ENCODE peak calls at places on chromosomes 13 and 19, in six cellular contexts. One of them, this sample, is unnamed.

GRCh38 chr13:34416833-34417425 is 525.1 kb upstream of the NBEA start:
- DNase-seq in fibroblast of the aortic adventitia: peak
- DNase-seq in stromal cell of bone marrow: peak
- DNase-seq in stimulated activated CD4-positive, alpha-beta T cell treated with anti-CD3 and anti-CD28 coated beads, Interleukin-1b, Interleukin-23, amount 100 ng/mL, for 24 hours: no peak
- DNase-seq in activated T-cell treated with anti-CD3 and anti-CD28 coated beads for 4 hours: no peak
- DNase-seq in activated naive CD8-positive, alpha-beta T cell treated with anti-CD3 and anti-CD28 coated beads for 36 hours: no peak
- DNase-seq in this sample: peak

GRCh38 chr13:79108914-79109643 is 297.0 kb downstream of the RBM26 start:
- DNase-seq in fibroblast of the aortic adventitia: no peak
- DNase-seq in stromal cell of bone marrow: no peak
- DNase-seq in stimulated activated CD4-positive, alpha-beta T cell treated with anti-CD3 and anti-CD28 coated beads, Interleukin-1b, Interleukin-23, amount 100 ng/mL, for 24 hours: no peak
- DNase-seq in activated T-cell treated with anti-CD3 and anti-CD28 coated beads for 4 hours: no peak
- DNase-seq in activated naive CD8-positive, alpha-beta T cell treated with anti-CD3 and anti-CD28 coated beads for 36 hours: no peak
- DNase-seq in this sample: no peak

GRCh38 chr19:1446713-1447564 is 3.0 kb upstream of the APC2 start:
- DNase-seq in fibroblast of the aortic adventitia: no peak
- DNase-seq in stromal cell of bone marrow: no peak
- DNase-seq in stimulated activated CD4-positive, alpha-beta T cell treated with anti-CD3 and anti-CD28 coated beads, Interleukin-1b, Interleukin-23, amount 100 ng/mL, for 24 hours: no peak
- DNase-seq in activated T-cell treated with anti-CD3 and anti-CD28 coated beads for 4 hours: no peak
- DNase-seq in activated naive CD8-positive, alpha-beta T cell treated with anti-CD3 and anti-CD28 coated beads for 36 hours: no peak
- DNase-seq in this sample: no peak

GRCh38 chr13:101556676-101557121 is 104.2 kb downstream of the ITGBL1 start:
- DNase-seq in fibroblast of the aortic adventitia: peak
- DNase-seq in stromal cell of bone marrow: no peak
- DNase-seq in stimulated activated CD4-positive, alpha-beta T cell treated with anti-CD3 and anti-CD28 coated beads, Interleukin-1b, Interleukin-23, amount 100 ng/mL, for 24 hours: no peak
- DNase-seq in activated T-cell treated with anti-CD3 and anti-CD28 coated beads for 4 hours: no peak
- DNase-seq in activated naive CD8-positive, alpha-beta T cell treated with anti-CD3 and anti-CD28 coated beads for 36 hours: no peak
- DNase-seq in this sample: no peak

GRCh38 chr19:24051516-24051915 is 35.5 kb upstream of the ZNF254 start:
- DNase-seq in fibroblast of the aortic adventitia: no peak
- DNase-seq in stromal cell of bone marrow: no peak
- DNase-seq in stimulated activated CD4-positive, alpha-beta T cell treated with anti-CD3 and anti-CD28 coated beads, Interleukin-1b, Interleukin-23, amount 100 ng/mL, for 24 hours: no peak
- DNase-seq in activated T-cell treated with anti-CD3 and anti-CD28 coated beads for 4 hours: no peak
- DNase-seq in activated naive CD8-positive, alpha-beta T cell treated with anti-CD3 and anti-CD28 coated beads for 36 hours: no peak
- DNase-seq in this sample: no peak

GRCh38 chr13:80141114-80141849 is 199.6 kb downstream of the SPRY2 start:
- DNase-seq in fibroblast of the aortic adventitia: peak
- DNase-seq in stromal cell of bone marrow: peak
- DNase-seq in stimulated activated CD4-positive, alpha-beta T cell treated with anti-CD3 and anti-CD28 coated beads, Interleukin-1b, Interleukin-23, amount 100 ng/mL, for 24 hours: no peak
- DNase-seq in activated T-cell treated with anti-CD3 and anti-CD28 coated beads for 4 hours: no peak
- DNase-seq in activated naive CD8-positive, alpha-beta T cell treated with anti-CD3 and anti-CD28 coated beads for 36 hours: no peak
- DNase-seq in this sample: peak

GRCh38 chr19:17091758-17092333 is 16.3 kb downstream of the MYO9B start:
- DNase-seq in fibroblast of the aortic adventitia: no peak
- DNase-seq in stromal cell of bone marrow: no peak
- DNase-seq in stimulated activated CD4-positive, alpha-beta T cell treated with anti-CD3 and anti-CD28 coated beads, Interleukin-1b, Interleukin-23, amount 100 ng/mL, for 24 hours: no peak
- DNase-seq in activated T-cell treated with anti-CD3 and anti-CD28 coated beads for 4 hours: no peak
- DNase-seq in activated naive CD8-positive, alpha-beta T cell treated with anti-CD3 and anti-CD28 coated beads for 36 hours: no peak
- DNase-seq in this sample: no peak

GRCh38 chr13:106110241-106110855 is 425.1 kb downstream of the EFNB2 start:
- DNase-seq in fibroblast of the aortic adventitia: no peak
- DNase-seq in stromal cell of bone marrow: no peak
- DNase-seq in stimulated activated CD4-positive, alpha-beta T cell treated with anti-CD3 and anti-CD28 coated beads, Interleukin-1b, Interleukin-23, amount 100 ng/mL, for 24 hours: no peak
- DNase-seq in activated T-cell treated with anti-CD3 and anti-CD28 coated beads for 4 hours: no peak
- DNase-seq in activated naive CD8-positive, alpha-beta T cell treated with anti-CD3 and anti-CD28 coated beads for 36 hours: no peak
- DNase-seq in this sample: peak

GRCh38 chr13:39765801-39766463 is 110.5 kb downstream of the COG6 start:
- DNase-seq in fibroblast of the aortic adventitia: no peak
- DNase-seq in stromal cell of bone marrow: no peak
- DNase-seq in stimulated activated CD4-positive, alpha-beta T cell treated with anti-CD3 and anti-CD28 coated beads, Interleukin-1b, Interleukin-23, amount 100 ng/mL, for 24 hours: no peak
- DNase-seq in activated T-cell treated with anti-CD3 and anti-CD28 coated beads for 4 hours: no peak
- DNase-seq in activated naive CD8-positive, alpha-beta T cell treated with anti-CD3 and anti-CD28 coated beads for 36 hours: peak
- DNase-seq in this sample: peak

GRCh38 chr19:13817615-13818371 is 22.6 kb downstream of the ZSWIM4 start:
- DNase-seq in fibroblast of the aortic adventitia: no peak
- DNase-seq in stromal cell of bone marrow: no peak
- DNase-seq in stimulated activated CD4-positive, alpha-beta T cell treated with anti-CD3 and anti-CD28 coated beads, Interleukin-1b, Interleukin-23, amount 100 ng/mL, for 24 hours: no peak
- DNase-seq in activated T-cell treated with anti-CD3 and anti-CD28 coated beads for 4 hours: no peak
- DNase-seq in activated naive CD8-positive, alpha-beta T cell treated with anti-CD3 and anti-CD28 coated beads for 36 hours: peak
- DNase-seq in this sample: no peak

GRCh38 chr13:45361596-45362206 is 20.7 kb upstream of the TPT1 start:
- DNase-seq in fibroblast of the aortic adventitia: peak
- DNase-seq in stromal cell of bone marrow: peak
- DNase-seq in stimulated activated CD4-positive, alpha-beta T cell treated with anti-CD3 and anti-CD28 coated beads, Interleukin-1b, Interleukin-23, amount 100 ng/mL, for 24 hours: no peak
- DNase-seq in activated T-cell treated with anti-CD3 and anti-CD28 coated beads for 4 hours: no peak
- DNase-seq in activated naive CD8-positive, alpha-beta T cell treated with anti-CD3 and anti-CD28 coated beads for 36 hours: no peak
- DNase-seq in this sample: peak

GRCh38 chr13:101499406-101499805 is 46.9 kb downstream of the ITGBL1 start:
- DNase-seq in fibroblast of the aortic adventitia: peak
- DNase-seq in stromal cell of bone marrow: peak
- DNase-seq in stimulated activated CD4-positive, alpha-beta T cell treated with anti-CD3 and anti-CD28 coated beads, Interleukin-1b, Interleukin-23, amount 100 ng/mL, for 24 hours: no peak
- DNase-seq in activated T-cell treated with anti-CD3 and anti-CD28 coated beads for 4 hours: no peak
- DNase-seq in activated naive CD8-positive, alpha-beta T cell treated with anti-CD3 and anti-CD28 coated beads for 36 hours: no peak
- DNase-seq in this sample: no peak

GRCh38 chr13:75264611-75265010 is 217.4 kb downstream of the TBC1D4 start:
- DNase-seq in fibroblast of the aortic adventitia: no peak
- DNase-seq in stromal cell of bone marrow: no peak
- DNase-seq in stimulated activated CD4-positive, alpha-beta T cell treated with anti-CD3 and anti-CD28 coated beads, Interleukin-1b, Interleukin-23, amount 100 ng/mL, for 24 hours: no peak
- DNase-seq in activated T-cell treated with anti-CD3 and anti-CD28 coated beads for 4 hours: no peak
- DNase-seq in activated naive CD8-positive, alpha-beta T cell treated with anti-CD3 and anti-CD28 coated beads for 36 hours: no peak
- DNase-seq in this sample: no peak

GRCh38 chr13:95155093-95155492 is 146.2 kb downstream of the ABCC4 start:
- DNase-seq in fibroblast of the aortic adventitia: peak
- DNase-seq in stromal cell of bone marrow: no peak
- DNase-seq in stimulated activated CD4-positive, alpha-beta T cell treated with anti-CD3 and anti-CD28 coated beads, Interleukin-1b, Interleukin-23, amount 100 ng/mL, for 24 hours: no peak
- DNase-seq in activated T-cell treated with anti-CD3 and anti-CD28 coated beads for 4 hours: no peak
- DNase-seq in activated naive CD8-positive, alpha-beta T cell treated with anti-CD3 and anti-CD28 coated beads for 36 hours: no peak
- DNase-seq in this sample: no peak

GRCh38 chr13:49683489-49683888 is 7.8 kb downstream of the EBPL start:
- DNase-seq in fibroblast of the aortic adventitia: no peak
- DNase-seq in stromal cell of bone marrow: no peak
- DNase-seq in stimulated activated CD4-positive, alpha-beta T cell treated with anti-CD3 and anti-CD28 coated beads, Interleukin-1b, Interleukin-23, amount 100 ng/mL, for 24 hours: no peak
- DNase-seq in activated T-cell treated with anti-CD3 and anti-CD28 coated beads for 4 hours: no peak
- DNase-seq in activated naive CD8-positive, alpha-beta T cell treated with anti-CD3 and anti-CD28 coated beads for 36 hours: no peak
- DNase-seq in this sample: no peak

GRCh38 chr19:7870571-7871279 is 3.5 kb downstream of the PRR36 start:
- DNase-seq in fibroblast of the aortic adventitia: peak
- DNase-seq in stromal cell of bone marrow: no peak
- DNase-seq in stimulated activated CD4-positive, alpha-beta T cell treated with anti-CD3 and anti-CD28 coated beads, Interleukin-1b, Interleukin-23, amount 100 ng/mL, for 24 hours: no peak
- DNase-seq in activated T-cell treated with anti-CD3 and anti-CD28 coated beads for 4 hours: no peak
- DNase-seq in activated naive CD8-positive, alpha-beta T cell treated with anti-CD3 and anti-CD28 coated beads for 36 hours: peak
- DNase-seq in this sample: no peak

GRCh38 chr19:4980087-4980486 is 11.2 kb downstream of the KDM4B start:
- DNase-seq in fibroblast of the aortic adventitia: no peak
- DNase-seq in stromal cell of bone marrow: no peak
- DNase-seq in stimulated activated CD4-positive, alpha-beta T cell treated with anti-CD3 and anti-CD28 coated beads, Interleukin-1b, Interleukin-23, amount 100 ng/mL, for 24 hours: no peak
- DNase-seq in activated T-cell treated with anti-CD3 and anti-CD28 coated beads for 4 hours: no peak
- DNase-seq in activated naive CD8-positive, alpha-beta T cell treated with anti-CD3 and anti-CD28 coated beads for 36 hours: no peak
- DNase-seq in this sample: peak

GRCh38 chr19:21848706-21849105 is 12.7 kb upstream of the ZNF43 start:
- DNase-seq in fibroblast of the aortic adventitia: no peak
- DNase-seq in stromal cell of bone marrow: no peak
- DNase-seq in stimulated activated CD4-positive, alpha-beta T cell treated with anti-CD3 and anti-CD28 coated beads, Interleukin-1b, Interleukin-23, amount 100 ng/mL, for 24 hours: no peak
- DNase-seq in activated T-cell treated with anti-CD3 and anti-CD28 coated beads for 4 hours: no peak
- DNase-seq in activated naive CD8-positive, alpha-beta T cell treated with anti-CD3 and anti-CD28 coated beads for 36 hours: no peak
- DNase-seq in this sample: peak

GRCh38 chr19:44032001-44032610 is 6.9 kb downstream of the ZNF222 start:
- DNase-seq in fibroblast of the aortic adventitia: no peak
- DNase-seq in stromal cell of bone marrow: no peak
- DNase-seq in stimulated activated CD4-positive, alpha-beta T cell treated with anti-CD3 and anti-CD28 coated beads, Interleukin-1b, Interleukin-23, amount 100 ng/mL, for 24 hours: no peak
- DNase-seq in activated T-cell treated with anti-CD3 and anti-CD28 coated beads for 4 hours: no peak
- DNase-seq in activated naive CD8-positive, alpha-beta T cell treated with anti-CD3 and anti-CD28 coated beads for 36 hours: no peak
- DNase-seq in this sample: no peak

GRCh38 chr19:16470911-16471811 is 609 bp downstream of the EPS15L1 start:
- DNase-seq in fibroblast of the aortic adventitia: peak
- DNase-seq in stromal cell of bone marrow: peak
- DNase-seq in stimulated activated CD4-positive, alpha-beta T cell treated with anti-CD3 and anti-CD28 coated beads, Interleukin-1b, Interleukin-23, amount 100 ng/mL, for 24 hours: no peak
- DNase-seq in activated T-cell treated with anti-CD3 and anti-CD28 coated beads for 4 hours: no peak
- DNase-seq in activated naive CD8-positive, alpha-beta T cell treated with anti-CD3 and anti-CD28 coated beads for 36 hours: peak
- DNase-seq in this sample: peak

GRCh38 chr13:32195713-32196112 is 119.5 kb downstream of the ZAR1L start:
- DNase-seq in fibroblast of the aortic adventitia: peak
- DNase-seq in stromal cell of bone marrow: no peak
- DNase-seq in stimulated activated CD4-positive, alpha-beta T cell treated with anti-CD3 and anti-CD28 coated beads, Interleukin-1b, Interleukin-23, amount 100 ng/mL, for 24 hours: no peak
- DNase-seq in activated T-cell treated with anti-CD3 and anti-CD28 coated beads for 4 hours: no peak
- DNase-seq in activated naive CD8-positive, alpha-beta T cell treated with anti-CD3 and anti-CD28 coated beads for 36 hours: no peak
- DNase-seq in this sample: no peak

GRCh38 chr13:114131581-114132418 is 623 bp downstream of the RASA3 start:
- DNase-seq in fibroblast of the aortic adventitia: peak
- DNase-seq in stromal cell of bone marrow: no peak
- DNase-seq in stimulated activated CD4-positive, alpha-beta T cell treated with anti-CD3 and anti-CD28 coated beads, Interleukin-1b, Interleukin-23, amount 100 ng/mL, for 24 hours: no peak
- DNase-seq in activated T-cell treated with anti-CD3 and anti-CD28 coated beads for 4 hours: no peak
- DNase-seq in activated naive CD8-positive, alpha-beta T cell treated with anti-CD3 and anti-CD28 coated beads for 36 hours: peak
- DNase-seq in this sample: peak

GRCh38 chr13:106176103-106176502 is 359.4 kb downstream of the EFNB2 start:
- DNase-seq in fibroblast of the aortic adventitia: no peak
- DNase-seq in stromal cell of bone marrow: peak
- DNase-seq in stimulated activated CD4-positive, alpha-beta T cell treated with anti-CD3 and anti-CD28 coated beads, Interleukin-1b, Interleukin-23, amount 100 ng/mL, for 24 hours: no peak
- DNase-seq in activated T-cell treated with anti-CD3 and anti-CD28 coated beads for 4 hours: no peak
- DNase-seq in activated naive CD8-positive, alpha-beta T cell treated with anti-CD3 and anti-CD28 coated beads for 36 hours: no peak
- DNase-seq in this sample: peak

GRCh38 chr13:42883771-42884170 is 102.4 kb downstream of the FAM216B start:
- DNase-seq in fibroblast of the aortic adventitia: peak
- DNase-seq in stromal cell of bone marrow: peak
- DNase-seq in stimulated activated CD4-positive, alpha-beta T cell treated with anti-CD3 and anti-CD28 coated beads, Interleukin-1b, Interleukin-23, amount 100 ng/mL, for 24 hours: no peak
- DNase-seq in activated T-cell treated with anti-CD3 and anti-CD28 coated beads for 4 hours: no peak
- DNase-seq in activated naive CD8-positive, alpha-beta T cell treated with anti-CD3 and anti-CD28 coated beads for 36 hours: no peak
- DNase-seq in this sample: peak

GRCh38 chr13:78638216-78638615 is 20.7 kb downstream of the OBI1 start:
- DNase-seq in fibroblast of the aortic adventitia: no peak
- DNase-seq in stromal cell of bone marrow: no peak
- DNase-seq in stimulated activated CD4-positive, alpha-beta T cell treated with anti-CD3 and anti-CD28 coated beads, Interleukin-1b, Interleukin-23, amount 100 ng/mL, for 24 hours: no peak
- DNase-seq in activated T-cell treated with anti-CD3 and anti-CD28 coated beads for 4 hours: no peak
- DNase-seq in activated naive CD8-positive, alpha-beta T cell treated with anti-CD3 and anti-CD28 coated beads for 36 hours: no peak
- DNase-seq in this sample: no peak

GRCh38 chr19:38734426-38735256 is 9.6 kb downstream of the CAPN12 start:
- DNase-seq in fibroblast of the aortic adventitia: no peak
- DNase-seq in stromal cell of bone marrow: no peak
- DNase-seq in stimulated activated CD4-positive, alpha-beta T cell treated with anti-CD3 and anti-CD28 coated beads, Interleukin-1b, Interleukin-23, amount 100 ng/mL, for 24 hours: no peak
- DNase-seq in activated T-cell treated with anti-CD3 and anti-CD28 coated beads for 4 hours: no peak
- DNase-seq in activated naive CD8-positive, alpha-beta T cell treated with anti-CD3 and anti-CD28 coated beads for 36 hours: peak
- DNase-seq in this sample: no peak

GRCh38 chr13:113413898-113414282 is 39.4 kb downstream of the ADPRHL1 start:
- DNase-seq in fibroblast of the aortic adventitia: peak
- DNase-seq in stromal cell of bone marrow: peak
- DNase-seq in stimulated activated CD4-positive, alpha-beta T cell treated with anti-CD3 and anti-CD28 coated beads, Interleukin-1b, Interleukin-23, amount 100 ng/mL, for 24 hours: no peak
- DNase-seq in activated T-cell treated with anti-CD3 and anti-CD28 coated beads for 4 hours: no peak
- DNase-seq in activated naive CD8-positive, alpha-beta T cell treated with anti-CD3 and anti-CD28 coated beads for 36 hours: no peak
- DNase-seq in this sample: no peak

GRCh38 chr13:44231786-44232516 is 141.7 kb upstream of the SERP2 start:
- DNase-seq in fibroblast of the aortic adventitia: peak
- DNase-seq in stromal cell of bone marrow: peak
- DNase-seq in stimulated activated CD4-positive, alpha-beta T cell treated with anti-CD3 and anti-CD28 coated beads, Interleukin-1b, Interleukin-23, amount 100 ng/mL, for 24 hours: no peak
- DNase-seq in activated T-cell treated with anti-CD3 and anti-CD28 coated beads for 4 hours: no peak
- DNase-seq in activated naive CD8-positive, alpha-beta T cell treated with anti-CD3 and anti-CD28 coated beads for 36 hours: no peak
- DNase-seq in this sample: peak

GRCh38 chr19:10718205-10719196 is 622 bp downstream of the DNM2 start:
- DNase-seq in fibroblast of the aortic adventitia: peak
- DNase-seq in stromal cell of bone marrow: no peak
- DNase-seq in stimulated activated CD4-positive, alpha-beta T cell treated with anti-CD3 and anti-CD28 coated beads, Interleukin-1b, Interleukin-23, amount 100 ng/mL, for 24 hours: no peak
- DNase-seq in activated T-cell treated with anti-CD3 and anti-CD28 coated beads for 4 hours: peak
- DNase-seq in activated naive CD8-positive, alpha-beta T cell treated with anti-CD3 and anti-CD28 coated beads for 36 hours: peak
- DNase-seq in this sample: peak

GRCh38 chr13:113390874-113391497 is 27.1 kb upstream of the GRTP1 start:
- DNase-seq in fibroblast of the aortic adventitia: no peak
- DNase-seq in stromal cell of bone marrow: no peak
- DNase-seq in stimulated activated CD4-positive, alpha-beta T cell treated with anti-CD3 and anti-CD28 coated beads, Interleukin-1b, Interleukin-23, amount 100 ng/mL, for 24 hours: no peak
- DNase-seq in activated T-cell treated with anti-CD3 and anti-CD28 coated beads for 4 hours: no peak
- DNase-seq in activated naive CD8-positive, alpha-beta T cell treated with anti-CD3 and anti-CD28 coated beads for 36 hours: no peak
- DNase-seq in this sample: no peak

GRCh38 chr19:12974301-12975220 is 5.2 kb downstream of the DAND5 start:
- DNase-seq in fibroblast of the aortic adventitia: no peak
- DNase-seq in stromal cell of bone marrow: no peak
- DNase-seq in stimulated activated CD4-positive, alpha-beta T cell treated with anti-CD3 and anti-CD28 coated beads, Interleukin-1b, Interleukin-23, amount 100 ng/mL, for 24 hours: no peak
- DNase-seq in activated T-cell treated with anti-CD3 and anti-CD28 coated beads for 4 hours: no peak
- DNase-seq in activated naive CD8-positive, alpha-beta T cell treated with anti-CD3 and anti-CD28 coated beads for 36 hours: no peak
- DNase-seq in this sample: no peak

This sample was measured in astrocyte.